ENCODE peak calls at places on chromosomes 6 and 20, in four cellular contexts. One of them, this sample, is unnamed.

GRCh38 chr20:4512891-4513550 is 208.7 kb upstream of the PRND start:
- DNase-seq in K562: no peak
- DNase-seq in HepG2: peak
- DNase-seq in GM12878: no peak
- DNase-seq in this sample: no peak

GRCh38 chr6:144265390-144265789 is 19.7 kb upstream of the UTRN start:
- DNase-seq in HepG2: peak
- DNase-seq in GM12878: peak
- DNase-seq in K562: no peak
- DNase-seq in this sample: peak

GRCh38 chr6:107539849-107540464 is 50.0 kb downstream of the SOBP start:
- DNase-seq in K562: no peak
- DNase-seq in GM12878: no peak
- DNase-seq in HepG2: no peak
- DNase-seq in this sample: no peak

GRCh38 chr20:7855545-7855944 is 84.7 kb downstream of the HAO1 start:
- DNase-seq in GM12878: no peak
- DNase-seq in K562: no peak
- DNase-seq in HepG2: no peak
- DNase-seq in this sample: no peak

GRCh38 chr6:135686784-135687301 is 164.7 kb upstream of the PDE7B start:
- DNase-seq in K562: no peak
- DNase-seq in GM12878: no peak
- DNase-seq in HepG2: no peak
- DNase-seq in this sample: no peak

GRCh38 chr20:50370036-50370566 is 140.1 kb upstream of the PTPN1 start:
- DNase-seq in GM12878: no peak
- DNase-seq in K562: no peak
- DNase-seq in HepG2: no peak
- DNase-seq in this sample: no peak

GRCh38 chr20:37863289-37863688 is 39.6 kb upstream of the VSTM2L start:
- DNase-seq in K562: no peak
- DNase-seq in GM12878: no peak
- DNase-seq in HepG2: no peak
- DNase-seq in this sample: no peak

GRCh38 chr6:53151676-53152075 is 3.0 kb upstream of the GCM1 start:
- DNase-seq in K562: peak
- DNase-seq in GM12878: no peak
- DNase-seq in HepG2: peak
- DNase-seq in this sample: peak

GRCh38 chr6:169864148-169865030 is 113.0 kb downstream of the ERMARD start:
- DNase-seq in K562: no peak
- DNase-seq in GM12878: no peak
- DNase-seq in HepG2: no peak
- DNase-seq in this sample: no peak

GRCh38 chr20:15643713-15644112 is 929.5 kb downstream of the KIF16B start:
- DNase-seq in K562: no peak
- DNase-seq in GM12878: no peak
- DNase-seq in HepG2: peak
- DNase-seq in this sample: no peak

GRCh38 chr6:134663356-134663755 is 286.5 kb downstream of the ALDH8A1 start:
- DNase-seq in K562: no peak
- DNase-seq in GM12878: no peak
- DNase-seq in HepG2: no peak
- DNase-seq in this sample: no peak

GRCh38 chr6:28462401-28462800 is 19.1 kb upstream of the ZSCAN23 start:
- DNase-seq in GM12878: no peak
- DNase-seq in K562: no peak
- DNase-seq in HepG2: no peak
- DNase-seq in this sample: no peak

GRCh38 chr6:34207695-34208443 is 28.8 kb upstream of the HMGA1 start:
- DNase-seq in HepG2: no peak
- DNase-seq in GM12878: no peak
- DNase-seq in K562: peak
- DNase-seq in this sample: no peak

GRCh38 chr20:19823971-19824370 is 65.9 kb downstream of the RIN2 start:
- DNase-seq in HepG2: no peak
- DNase-seq in K562: no peak
- DNase-seq in GM12878: no peak
- DNase-seq in this sample: no peak

GRCh38 chr20:57600324-57601210 is 19.7 kb downstream of the ZBP1 start:
- DNase-seq in K562: no peak
- DNase-seq in HepG2: no peak
- DNase-seq in GM12878: no peak
- DNase-seq in this sample: no peak

GRCh38 chr6:42539135-42539534 is 24.7 kb upstream of the UBR2 start:
- DNase-seq in K562: no peak
- DNase-seq in GM12878: no peak
- DNase-seq in HepG2: no peak
- DNase-seq in this sample: no peak

GRCh38 chr6:151539506-151540268 is 45.9 kb downstream of the CCDC170 start:
- DNase-seq in GM12878: no peak
- DNase-seq in K562: no peak
- DNase-seq in HepG2: no peak
- DNase-seq in this sample: no peak

GRCh38 chr6:39003488-39003887 is 45.1 kb upstream of the GLP1R start:
- DNase-seq in K562: no peak
- DNase-seq in GM12878: no peak
- DNase-seq in HepG2: no peak
- DNase-seq in this sample: no peak

GRCh38 chr20:1377984-1378742 is 14.7 kb downstream of the FKBP1A start:
- DNase-seq in HepG2: peak
- DNase-seq in K562: no peak
- DNase-seq in GM12878: no peak
- DNase-seq in this sample: no peak

GRCh38 chr20:45306431-45306982 is at the start of gene RBPJL:
- DNase-seq in GM12878: no peak
- DNase-seq in HepG2: no peak
- DNase-seq in K562: peak
- DNase-seq in this sample: peak

GRCh38 chr6:2913621-2914317 is 10.7 kb upstream of the SERPINB9 start:
- DNase-seq in HepG2: no peak
- DNase-seq in K562: no peak
- DNase-seq in GM12878: no peak
- DNase-seq in this sample: no peak

GRCh38 chr6:2229039-2229438 is 16.4 kb downstream of the GMDS start:
- DNase-seq in HepG2: no peak
- DNase-seq in K562: no peak
- DNase-seq in GM12878: no peak
- DNase-seq in this sample: no peak

GRCh38 chr6:159180001-159180400 is 10.8 kb downstream of the FNDC1 start:
- DNase-seq in K562: no peak
- DNase-seq in HepG2: no peak
- DNase-seq in GM12878: no peak
- DNase-seq in this sample: no peak

GRCh38 chr6:113860165-113860955 is 3.2 kb downstream of the MARCKS start:
- DNase-seq in HepG2: peak
- DNase-seq in K562: no peak
- DNase-seq in GM12878: no peak
- DNase-seq in this sample: peak

GRCh38 chr20:15814903-15815302 is 758.3 kb downstream of the KIF16B start:
- DNase-seq in K562: no peak
- DNase-seq in HepG2: no peak
- DNase-seq in GM12878: no peak
- DNase-seq in this sample: no peak

GRCh38 chr6:26205625-26206574 is 118.7 kb downstream of the HFE start:
- DNase-seq in HepG2: peak
- DNase-seq in GM12878: no peak
- DNase-seq in K562: peak
- DNase-seq in this sample: no peak

GRCh38 chr6:95387845-95388244 is 189.5 kb upstream of the MANEA start:
- DNase-seq in K562: no peak
- DNase-seq in HepG2: no peak
- DNase-seq in GM12878: no peak
- DNase-seq in this sample: no peak

GRCh38 chr6:143976834-143977354 is 31.2 kb downstream of the PLAGL1 start:
- DNase-seq in K562: peak
- DNase-seq in HepG2: no peak
- DNase-seq in GM12878: no peak
- DNase-seq in this sample: no peak

GRCh38 chr6:135185483-135185882 is 4.4 kb downstream of the MYB start:
- DNase-seq in GM12878: no peak
- DNase-seq in HepG2: no peak
- DNase-seq in K562: no peak
- DNase-seq in this sample: no peak

GRCh38 chr6:167907837-167908681 is 81.3 kb downstream of the AFDN start:
- DNase-seq in GM12878: no peak
- DNase-seq in K562: no peak
- DNase-seq in HepG2: peak
- DNase-seq in this sample: no peak

GRCh38 chr20:8089668-8090067 is 42.4 kb upstream of the PLCB1 start:
- DNase-seq in HepG2: no peak
- DNase-seq in K562: no peak
- DNase-seq in GM12878: no peak
- DNase-seq in this sample: no peak

GRCh38 chr6:133817460-133818047 is 71.4 kb upstream of the TCF21 start:
- DNase-seq in HepG2: peak
- DNase-seq in GM12878: no peak
- DNase-seq in K562: peak
- DNase-seq in this sample: peak

GRCh38 chr6:134389129-134389528 is 71.2 kb upstream of the SGK1 start:
- DNase-seq in K562: no peak
- DNase-seq in HepG2: no peak
- DNase-seq in GM12878: no peak
- DNase-seq in this sample: no peak

GRCh38 chr6:148269386-148269785 is 73.3 kb upstream of the SASH1 start:
- DNase-seq in HepG2: no peak
- DNase-seq in K562: no peak
- DNase-seq in GM12878: no peak
- DNase-seq in this sample: no peak

DNA sequence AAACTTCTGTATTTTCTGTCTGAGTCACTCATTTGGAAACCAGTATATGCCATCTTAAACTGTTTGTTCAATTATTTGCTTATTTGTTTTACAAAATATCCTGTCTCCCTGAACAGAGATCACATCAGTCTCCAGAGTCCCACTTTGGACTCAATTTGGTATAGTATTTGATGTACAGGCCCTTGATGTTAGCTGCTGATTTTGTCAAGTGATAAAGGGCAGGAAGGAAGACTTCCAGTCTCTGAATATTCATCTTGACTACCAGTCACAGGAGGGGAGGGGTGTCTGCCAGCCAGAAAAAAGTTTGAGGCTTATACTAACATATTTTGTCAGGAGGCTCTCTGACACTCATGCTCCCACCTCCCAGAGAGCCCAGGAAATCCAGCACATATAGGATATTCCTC is 376.9 kb upstream of the RUNX2 start:
- DNase-seq in HepG2: peak
- DNase-seq in GM12878: no peak
- DNase-seq in K562: no peak
- DNase-seq in this sample: no peak
- TF ChIP-seq NR2C2 in HepG2: no peak
- TF ChIP-seq NR2C2 in GM12878: no peak
- TF ChIP-seq NR2C2 in K562: no peak
- TF ChIP-seq NR2C2 in this sample: no peak

DNA sequence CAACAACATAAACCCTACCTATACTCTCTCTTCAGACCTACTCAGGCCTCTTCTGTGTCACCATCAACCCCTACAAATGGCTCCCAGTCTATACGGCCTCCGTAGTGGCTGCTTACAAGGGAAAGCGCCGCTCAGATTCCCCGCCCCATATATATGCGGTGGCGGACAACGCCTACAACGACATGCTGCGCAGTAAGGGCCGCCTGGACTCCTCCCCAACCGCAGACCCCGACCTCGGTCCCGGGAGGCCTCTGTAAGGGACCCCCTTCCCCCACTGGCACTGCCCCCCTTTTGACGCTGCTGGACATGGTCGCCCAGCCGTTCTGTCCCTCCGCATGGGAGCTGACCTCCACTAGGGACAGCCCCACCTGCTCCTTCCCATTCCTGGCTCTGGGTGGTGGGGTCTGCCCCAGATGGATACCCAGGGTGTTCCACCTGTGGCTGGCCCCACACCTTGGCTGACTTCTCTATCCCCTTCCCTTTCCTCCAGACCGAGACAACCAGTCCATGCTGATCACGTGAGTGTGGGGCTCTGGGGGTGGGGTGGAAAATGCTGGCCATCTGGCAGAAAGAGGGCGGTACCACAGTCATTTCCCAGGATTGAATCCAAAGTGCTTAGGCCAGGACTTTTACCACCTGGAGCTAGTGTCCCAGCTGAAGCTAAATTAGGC is 25.0 kb downstream of the MYH7B start:
- DNase-seq in HepG2: no peak
- DNase-seq in GM12878: no peak
- DNase-seq in K562: no peak
- DNase-seq in this sample: peak
- TF ChIP-seq ATF2 in HepG2: no peak
- TF ChIP-seq ATF2 in GM12878: no peak
- TF ChIP-seq ATF2 in K562: no peak
- TF ChIP-seq ATF2 in this sample: no peak

GRCh38 chr6:137806914-137807682 is 60.0 kb upstream of the TNFAIP3 start:
- DNase-seq in GM12878: no peak
- DNase-seq in HepG2: no peak
- DNase-seq in K562: no peak
- DNase-seq in this sample: no peak

GRCh38 chr6:137808191-137808590 is 58.9 kb upstream of the TNFAIP3 start:
- DNase-seq in HepG2: peak
- DNase-seq in GM12878: no peak
- DNase-seq in K562: no peak
- DNase-seq in this sample: no peak

GRCh38 chr6:137810554-137811120 is 56.4 kb upstream of the TNFAIP3 start:
- DNase-seq in GM12878: no peak
- DNase-seq in HepG2: peak
- DNase-seq in K562: no peak
- DNase-seq in this sample: no peak

GRCh38 chr6:137811121-137811911 is 55.7 kb upstream of the TNFAIP3 start:
- DNase-seq in K562: peak
- DNase-seq in GM12878: peak
- DNase-seq in HepG2: peak
- DNase-seq in this sample: no peak

GRCh38 chr6:137808836-137809315 is 58.2 kb upstream of the TNFAIP3 start:
- DNase-seq in HepG2: peak
- DNase-seq in K562: peak
- DNase-seq in GM12878: no peak
- DNase-seq in this sample: no peak
- TF ChIP-seq NR2C2 in HepG2: no peak
- TF ChIP-seq NR2C2 in K562: no peak
- TF ChIP-seq NR2C2 in GM12878: no peak
- TF ChIP-seq NR2C2 in this sample: no peak

DNA sequence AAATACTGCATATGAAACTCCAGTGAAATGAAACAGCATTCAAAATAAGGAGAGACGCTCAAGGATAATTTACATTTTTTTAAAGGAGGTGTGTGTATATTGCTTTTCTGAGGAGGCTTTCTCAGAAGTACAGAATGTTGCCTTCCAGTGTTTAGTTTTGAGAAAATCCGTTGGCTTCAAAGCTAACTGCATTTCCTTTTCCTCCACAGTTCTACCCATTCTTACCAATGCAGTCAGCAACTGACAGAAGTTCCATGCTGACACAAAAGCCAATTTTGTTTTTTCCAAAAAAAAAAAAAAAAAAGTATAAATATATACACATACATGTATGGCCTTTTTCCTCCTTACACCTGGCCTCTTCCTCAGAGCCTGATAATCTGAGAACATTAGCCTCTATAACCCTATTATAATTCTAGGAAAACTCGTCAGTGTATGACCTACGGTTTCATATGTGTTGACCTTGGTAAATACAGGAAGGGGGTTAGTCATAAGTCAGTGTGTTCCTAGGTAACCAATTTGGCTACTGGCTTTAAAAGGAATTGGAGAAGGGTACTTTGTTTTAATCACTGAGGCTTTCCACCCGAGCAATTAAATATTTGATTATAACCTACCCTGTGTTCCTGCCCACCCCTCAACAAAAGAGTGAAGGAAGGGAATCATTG is 24.2 kb downstream of the MGME1 start:
- DNase-seq in HepG2: no peak
- DNase-seq in GM12878: no peak
- DNase-seq in K562: no peak
- DNase-seq in this sample: no peak
- TF ChIP-seq ATF2 in HepG2: no peak
- TF ChIP-seq ATF2 in GM12878: no peak
- TF ChIP-seq ATF2 in K562: no peak
- TF ChIP-seq ATF2 in this sample: no peak

This sample was measured in WTC11.